ENCODE peak calls at places on chromosomes 3 and 15, in ten cellular contexts. One of them, this sample, is unnamed.

GRCh38 chr15:55434989-55435825 is 26.9 kb downstream of the PIERCE2 start:
- DNase-seq in H1: peak; percentile 7
- DNase-seq in endothelial cell of umbilical vein: peak; percentile 83
- DNase-seq in K562: peak; percentile 56
- DNase-seq in breast epithelium: no peak
- DNase-seq in right lobe of liver: no peak
- DNase-seq in uterus: no peak
- DNase-seq in A549: peak; percentile 71
- DNase-seq in esophagus squamous epithelium: no peak
- DNase-seq in body of pancreas: no peak
- DNase-seq in this sample: peak; percentile 6

GRCh38 chr3:33385423-33385822 is 54.8 kb downstream of the UBP1 start:
- DNase-seq in uterus: no peak
- DNase-seq in esophagus squamous epithelium: no peak
- DNase-seq in breast epithelium: no peak
- DNase-seq in A549: peak; percentile 12
- DNase-seq in body of pancreas: no peak
- DNase-seq in endothelial cell of umbilical vein: no peak
- DNase-seq in H1: no peak
- DNase-seq in right lobe of liver: no peak
- DNase-seq in K562: peak; percentile 85
- DNase-seq in this sample: no peak

GRCh38 chr15:92463826-92464225 is 70.1 kb downstream of the ST8SIA2 start:
- DNase-seq in K562: no peak
- DNase-seq in A549: peak; percentile 10
- DNase-seq in breast epithelium: no peak
- DNase-seq in uterus: no peak
- DNase-seq in body of pancreas: no peak
- DNase-seq in esophagus squamous epithelium: no peak
- DNase-seq in right lobe of liver: no peak
- DNase-seq in H1: no peak
- DNase-seq in endothelial cell of umbilical vein: no peak
- DNase-seq in this sample: no peak

GRCh38 chr15:76169013-76169412 is 109.2 kb downstream of the TMEM266 start:
- DNase-seq in esophagus squamous epithelium: no peak
- DNase-seq in H1: no peak
- DNase-seq in K562: peak; percentile 62
- DNase-seq in right lobe of liver: no peak
- DNase-seq in body of pancreas: no peak
- DNase-seq in breast epithelium: no peak
- DNase-seq in A549: peak; percentile 44
- DNase-seq in endothelial cell of umbilical vein: no peak
- DNase-seq in uterus: no peak
- DNase-seq in this sample: no peak

GRCh38 chr3:142275856-142276255 is 50.5 kb upstream of the GK5 start:
- DNase-seq in breast epithelium: no peak
- DNase-seq in uterus: no peak
- DNase-seq in endothelial cell of umbilical vein: no peak
- DNase-seq in body of pancreas: no peak
- DNase-seq in A549: no peak
- DNase-seq in K562: no peak
- DNase-seq in right lobe of liver: no peak
- DNase-seq in esophagus squamous epithelium: no peak
- DNase-seq in H1: no peak
- DNase-seq in this sample: no peak

GRCh38 chr3:77320514-77320913 is 280.6 kb downstream of the ROBO2 start:
- DNase-seq in esophagus squamous epithelium: no peak
- DNase-seq in body of pancreas: no peak
- DNase-seq in breast epithelium: no peak
- DNase-seq in A549: peak; percentile 52
- DNase-seq in H1: no peak
- DNase-seq in endothelial cell of umbilical vein: peak; percentile 22
- DNase-seq in right lobe of liver: no peak
- DNase-seq in K562: peak; percentile 2
- DNase-seq in uterus: no peak
- DNase-seq in this sample: no peak

GRCh38 chr15:96243701-96244100 is 86.8 kb upstream of the NR2F2 start:
- DNase-seq in H1: no peak
- DNase-seq in breast epithelium: no peak
- DNase-seq in A549: no peak
- DNase-seq in right lobe of liver: no peak
- DNase-seq in body of pancreas: no peak
- DNase-seq in K562: no peak
- DNase-seq in esophagus squamous epithelium: no peak
- DNase-seq in uterus: no peak
- DNase-seq in endothelial cell of umbilical vein: no peak
- DNase-seq in this sample: no peak

GRCh38 chr3:111539351-111540331 is 2.4 kb upstream of the CD96 start:
- DNase-seq in K562: peak; percentile 6
- DNase-seq in esophagus squamous epithelium: no peak
- DNase-seq in body of pancreas: peak; percentile 55
- DNase-seq in uterus: no peak
- DNase-seq in endothelial cell of umbilical vein: no peak
- DNase-seq in breast epithelium: no peak
- DNase-seq in A549: peak; percentile 63
- DNase-seq in H1: peak; percentile 21
- DNase-seq in right lobe of liver: peak; percentile 72
- DNase-seq in this sample: peak; percentile 26

GRCh38 chr15:34481370-34481769 is 43.8 kb upstream of the GOLGA8A start:
- DNase-seq in K562: no peak
- DNase-seq in esophagus squamous epithelium: no peak
- DNase-seq in uterus: no peak
- DNase-seq in body of pancreas: no peak
- DNase-seq in A549: no peak
- DNase-seq in H1: no peak
- DNase-seq in right lobe of liver: no peak
- DNase-seq in endothelial cell of umbilical vein: no peak
- DNase-seq in breast epithelium: no peak
- DNase-seq in this sample: no peak

GRCh38 chr3:2540115-2540514 is 441.4 kb downstream of the CNTN4 start:
- DNase-seq in body of pancreas: no peak
- DNase-seq in endothelial cell of umbilical vein: no peak
- DNase-seq in K562: no peak
- DNase-seq in uterus: no peak
- DNase-seq in H1: no peak
- DNase-seq in A549: no peak
- DNase-seq in esophagus squamous epithelium: no peak
- DNase-seq in breast epithelium: no peak
- DNase-seq in right lobe of liver: no peak
- DNase-seq in this sample: no peak

GRCh38 chr3:134312072-134312872 is 61.6 kb upstream of the RYK start:
- DNase-seq in endothelial cell of umbilical vein: no peak
- DNase-seq in uterus: no peak
- DNase-seq in A549: no peak
- DNase-seq in breast epithelium: peak; percentile 77
- DNase-seq in K562: no peak
- DNase-seq in H1: no peak
- DNase-seq in esophagus squamous epithelium: no peak
- DNase-seq in right lobe of liver: peak; percentile 90
- DNase-seq in body of pancreas: peak; percentile 86
- DNase-seq in this sample: no peak

DNA sequence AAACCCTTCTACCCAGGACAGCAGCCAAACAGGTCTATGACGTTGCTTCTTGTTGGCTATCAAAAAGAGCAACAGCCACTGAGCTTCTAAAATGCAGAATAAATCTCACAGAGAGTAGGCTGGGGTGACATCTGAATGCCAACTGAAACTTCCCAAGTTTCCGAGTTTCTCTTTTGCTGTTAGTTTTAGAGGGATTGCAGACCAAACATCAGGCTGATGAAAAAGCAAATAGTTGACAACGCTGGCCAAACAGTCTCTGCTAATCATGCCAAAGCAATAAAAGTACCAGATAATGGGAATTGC is 670 bp upstream of the CBLB start:
- DNase-seq in K562: no peak
- DNase-seq in body of pancreas: no peak
- DNase-seq in esophagus squamous epithelium: no peak
- DNase-seq in H1: no peak
- DNase-seq in breast epithelium: no peak
- DNase-seq in right lobe of liver: no peak
- DNase-seq in A549: no peak
- DNase-seq in uterus: no peak
- DNase-seq in endothelial cell of umbilical vein: no peak
- DNase-seq in this sample: no peak
- TF ChIP-seq POLR2A in K562: no peak
- TF ChIP-seq POLR2A in body of pancreas: peak; percentile 48
- TF ChIP-seq POLR2A in esophagus squamous epithelium: no peak
- TF ChIP-seq POLR2A in H1: no peak
- TF ChIP-seq POLR2A in breast epithelium: no peak
- TF ChIP-seq POLR2A in right lobe of liver: peak; percentile 70
- TF ChIP-seq POLR2A in A549: no peak
- TF ChIP-seq POLR2A in uterus: peak; percentile 28
- TF ChIP-seq POLR2A in endothelial cell of umbilical vein: no peak
- TF ChIP-seq POLR2A in this sample: no peak

GRCh38 chr3:21446937-21447336 is 304.1 kb downstream of the ZNF385D start:
- DNase-seq in right lobe of liver: no peak
- DNase-seq in endothelial cell of umbilical vein: no peak
- DNase-seq in K562: no peak
- DNase-seq in uterus: no peak
- DNase-seq in esophagus squamous epithelium: no peak
- DNase-seq in A549: no peak
- DNase-seq in body of pancreas: no peak
- DNase-seq in breast epithelium: no peak
- DNase-seq in H1: no peak
- DNase-seq in this sample: no peak

GRCh38 chr3:21447471-21448205 is 303.4 kb downstream of the ZNF385D start:
- DNase-seq in body of pancreas: no peak
- DNase-seq in breast epithelium: no peak
- DNase-seq in K562: no peak
- DNase-seq in esophagus squamous epithelium: no peak
- DNase-seq in A549: no peak
- DNase-seq in H1: no peak
- DNase-seq in right lobe of liver: no peak
- DNase-seq in endothelial cell of umbilical vein: no peak
- DNase-seq in uterus: no peak
- DNase-seq in this sample: no peak

GRCh38 chr3:21449738-21450137 is 301.3 kb downstream of the ZNF385D start:
- DNase-seq in breast epithelium: no peak
- DNase-seq in right lobe of liver: no peak
- DNase-seq in K562: no peak
- DNase-seq in uterus: no peak
- DNase-seq in H1: no peak
- DNase-seq in A549: no peak
- DNase-seq in endothelial cell of umbilical vein: no peak
- DNase-seq in esophagus squamous epithelium: no peak
- DNase-seq in body of pancreas: no peak
- DNase-seq in this sample: no peak

DNA sequence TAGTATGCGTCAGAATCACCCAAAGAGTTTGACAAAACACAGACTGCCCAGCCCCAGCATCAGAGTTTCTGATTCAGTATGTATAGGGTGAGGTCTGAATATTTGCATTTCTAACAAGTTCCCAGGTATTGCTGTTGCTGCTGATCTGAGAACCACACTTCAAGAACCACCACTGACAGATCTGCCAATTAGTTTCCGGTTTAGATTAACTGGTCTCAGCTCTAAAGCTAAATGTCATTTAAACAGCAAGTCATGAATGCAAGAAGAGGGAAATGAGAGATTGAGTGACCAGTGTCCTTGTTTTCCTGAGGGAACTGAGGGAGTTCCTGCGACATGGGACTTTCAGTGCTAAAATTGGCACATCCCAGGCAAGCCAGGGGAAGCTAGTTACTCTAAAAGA is 305.0 kb downstream of the ZNF385D start:
- DNase-seq in A549: no peak
- DNase-seq in breast epithelium: no peak
- DNase-seq in H1: no peak
- DNase-seq in body of pancreas: no peak
- DNase-seq in esophagus squamous epithelium: no peak
- DNase-seq in right lobe of liver: no peak
- DNase-seq in K562: no peak
- DNase-seq in uterus: no peak
- DNase-seq in endothelial cell of umbilical vein: no peak
- DNase-seq in this sample: no peak
- TF ChIP-seq POLR2A in A549: no peak
- TF ChIP-seq POLR2A in breast epithelium: no peak
- TF ChIP-seq POLR2A in H1: no peak
- TF ChIP-seq POLR2A in body of pancreas: no peak
- TF ChIP-seq POLR2A in esophagus squamous epithelium: no peak
- TF ChIP-seq POLR2A in right lobe of liver: no peak
- TF ChIP-seq POLR2A in K562: no peak
- TF ChIP-seq POLR2A in uterus: no peak
- TF ChIP-seq POLR2A in endothelial cell of umbilical vein: no peak
- TF ChIP-seq POLR2A in this sample: no peak

GRCh38 chr3:27614592-27614991 is 107.5 kb downstream of the EOMES start:
- DNase-seq in body of pancreas: no peak
- DNase-seq in A549: no peak
- DNase-seq in right lobe of liver: no peak
- DNase-seq in uterus: no peak
- DNase-seq in endothelial cell of umbilical vein: no peak
- DNase-seq in esophagus squamous epithelium: no peak
- DNase-seq in H1: no peak
- DNase-seq in K562: no peak
- DNase-seq in breast epithelium: no peak
- DNase-seq in this sample: no peak

GRCh38 chr3:27617552-27617951 is 104.6 kb downstream of the EOMES start:
- DNase-seq in body of pancreas: no peak
- DNase-seq in H1: no peak
- DNase-seq in breast epithelium: no peak
- DNase-seq in K562: no peak
- DNase-seq in uterus: no peak
- DNase-seq in A549: no peak
- DNase-seq in right lobe of liver: no peak
- DNase-seq in endothelial cell of umbilical vein: no peak
- DNase-seq in esophagus squamous epithelium: no peak
- DNase-seq in this sample: no peak

GRCh38 chr3:27613846-27614500 is 108.2 kb downstream of the EOMES start:
- DNase-seq in body of pancreas: no peak
- DNase-seq in endothelial cell of umbilical vein: no peak
- DNase-seq in breast epithelium: no peak
- DNase-seq in esophagus squamous epithelium: no peak
- DNase-seq in K562: no peak
- DNase-seq in right lobe of liver: no peak
- DNase-seq in H1: no peak
- DNase-seq in A549: no peak
- DNase-seq in uterus: no peak
- DNase-seq in this sample: no peak

GRCh38 chr3:27615555-27615954 is 106.6 kb downstream of the EOMES start:
- DNase-seq in A549: no peak
- DNase-seq in esophagus squamous epithelium: no peak
- DNase-seq in right lobe of liver: no peak
- DNase-seq in breast epithelium: peak; percentile 35
- DNase-seq in H1: no peak
- DNase-seq in K562: no peak
- DNase-seq in body of pancreas: no peak
- DNase-seq in endothelial cell of umbilical vein: no peak
- DNase-seq in uterus: no peak
- DNase-seq in this sample: no peak

GRCh38 chr3:27616031-27616430 is 106.1 kb downstream of the EOMES start:
- DNase-seq in breast epithelium: no peak
- DNase-seq in uterus: no peak
- DNase-seq in esophagus squamous epithelium: no peak
- DNase-seq in endothelial cell of umbilical vein: no peak
- DNase-seq in K562: no peak
- DNase-seq in body of pancreas: no peak
- DNase-seq in A549: no peak
- DNase-seq in H1: no peak
- DNase-seq in right lobe of liver: no peak
- DNase-seq in this sample: no peak
- TF ChIP-seq POLR2A in breast epithelium: no peak
- TF ChIP-seq POLR2A in uterus: no peak
- TF ChIP-seq POLR2A in esophagus squamous epithelium: no peak
- TF ChIP-seq POLR2A in endothelial cell of umbilical vein: no peak
- TF ChIP-seq POLR2A in K562: no peak
- TF ChIP-seq POLR2A in body of pancreas: no peak
- TF ChIP-seq POLR2A in A549: no peak
- TF ChIP-seq POLR2A in H1: no peak
- TF ChIP-seq POLR2A in right lobe of liver: no peak
- TF ChIP-seq POLR2A in this sample: no peak

GRCh38 chr3:177013681-177014280 is 183.5 kb downstream of the TBL1XR1 start:
- DNase-seq in A549: no peak
- DNase-seq in esophagus squamous epithelium: no peak
- DNase-seq in uterus: no peak
- DNase-seq in right lobe of liver: no peak
- DNase-seq in K562: no peak
- DNase-seq in breast epithelium: no peak
- DNase-seq in body of pancreas: no peak
- DNase-seq in endothelial cell of umbilical vein: no peak
- DNase-seq in H1: no peak
- DNase-seq in this sample: no peak
- TF ChIP-seq POLR2A in A549: no peak
- TF ChIP-seq POLR2A in esophagus squamous epithelium: no peak
- TF ChIP-seq POLR2A in uterus: no peak
- TF ChIP-seq POLR2A in right lobe of liver: no peak
- TF ChIP-seq POLR2A in K562: no peak
- TF ChIP-seq POLR2A in breast epithelium: no peak
- TF ChIP-seq POLR2A in body of pancreas: no peak
- TF ChIP-seq POLR2A in endothelial cell of umbilical vein: no peak
- TF ChIP-seq POLR2A in H1: no peak
- TF ChIP-seq POLR2A in this sample: no peak

This sample was measured in H54.